ENCODE peak calls at places on chromosome 10, in six cellular contexts. Q is hepatocyte, I is HCT116, B is GM23248, F is neural progenitor cell, Y is SK-N-SH. L is an unnamed sample.

GRCh38 chr10:26810435-26811026 is 50.2 kb downstream of the ABI1 start:
- DNase-seq in Q (no peak), I (no peak), B (no peak), F (no peak), Y (no peak), L (no peak)

GRCh38 chr10:49761789-49762565 is at the start of gene OGDHL:
- DNase-seq in Q (peak; percentile 92), I (peak; percentile 26), B (peak; percentile 68), F (peak; percentile 94), Y (peak; percentile 97), L (peak; percentile 39)

GRCh38 chr10:116263870-116264269 is 9.1 kb downstream of the GFRA1 start:
- DNase-seq in Q (no peak), I (no peak), B (peak; percentile 71), F (no peak), Y (no peak), L (no peak)

GRCh38 chr10:103916901-103917300 is 1.1 kb downstream of the STN1 start:
- DNase-seq in Q (no peak), I (no peak), B (no peak), F (no peak), Y (no peak), L (no peak)

GRCh38 chr10:10803273-10803672 is 214.4 kb upstream of the CELF2 start:
- DNase-seq in Q (no peak), I (no peak), B (peak; percentile 57), F (no peak), Y (no peak), L (no peak)

GRCh38 chr10:14889318-14889717 is 10.7 kb downstream of the SUV39H2 start:
- DNase-seq in Q (no peak), I (no peak), B (peak; percentile 34), F (no peak), Y (peak; percentile 20), L (no peak)

GRCh38 chr10:124081547-124082140 is 11.8 kb downstream of the CHST15 start:
- DNase-seq in Q (no peak), I (no peak), B (no peak), F (no peak), Y (peak; percentile 81), L (no peak)

GRCh38 chr10:14779053-14779649 is 4.5 kb upstream of the FAM107B start:
- DNase-seq in Q (peak; percentile 35), I (no peak), B (peak; percentile 49), F (no peak), Y (no peak), L (no peak)

GRCh38 chr10:90470971-90471370 is 386.9 kb downstream of the HTR7 start:
- DNase-seq in Q (no peak), I (no peak), B (no peak), F (no peak), Y (no peak), L (no peak)

GRCh38 chr10:82252081-82252480 is 377.1 kb downstream of the NRG3 start:
- DNase-seq in Q (no peak), I (no peak), B (no peak), F (no peak), Y (no peak), L (no peak)

GRCh38 chr10:52573347-52573746 is 199.2 kb downstream of the MBL2 start:
- DNase-seq in Q (no peak), I (no peak), B (peak; percentile 61), F (no peak), Y (no peak), L (no peak)

GRCh38 chr10:48658243-48658888 is 26.3 kb upstream of the WDFY4 start:
- DNase-seq in Q (peak; percentile 86), I (peak; percentile 55), B (peak; percentile 77), F (peak; percentile 88), Y (peak; percentile 78), L (peak; percentile 80)

GRCh38 chr10:19983880-19984279 is 167.6 kb downstream of the PLXDC2 start:
- DNase-seq in Q (no peak), I (no peak), B (no peak), F (no peak), Y (no peak), L (no peak)

GRCh38 chr10:19987931-19988330 is 171.7 kb downstream of the PLXDC2 start:
- DNase-seq in Q (no peak), I (no peak), B (no peak), F (peak; percentile 31), Y (no peak), L (no peak)

DNA sequence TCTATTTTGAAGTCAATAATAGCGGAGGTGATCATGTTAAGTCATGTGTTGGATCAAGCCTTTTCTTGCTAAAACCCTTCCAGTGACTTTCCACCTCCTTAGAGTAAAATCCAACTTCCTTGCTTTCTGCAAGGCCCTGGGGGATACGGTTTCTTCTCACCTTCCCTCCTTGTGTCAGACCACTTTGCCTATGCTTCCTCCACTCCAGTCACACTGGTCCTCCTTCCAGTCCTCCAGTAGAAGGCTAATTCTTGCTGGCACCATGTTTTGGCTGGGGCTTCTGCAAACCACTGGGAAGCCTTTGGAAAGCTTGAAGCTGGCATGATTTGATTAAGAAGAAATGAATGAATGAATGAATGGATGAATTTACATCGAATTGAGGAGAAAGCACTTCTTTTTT is 169.5 kb downstream of the PLXDC2 start:
- DNase-seq in Q (no peak), I (no peak), B (no peak), F (no peak), Y (no peak), L (no peak)
- H3K4me2 ChIP-seq in Q (no peak overlapping the region), I (no peak overlapping the region), B (no peak overlapping the region), F (peak overlapping the region; percentile 36), Y (no peak overlapping the region), L (no peak overlapping the region)

GRCh38 chr10:33006342-33006887 is 48.4 kb upstream of the ITGB1 start:
- DNase-seq in Q (no peak), I (no peak), B (peak; percentile 26), F (no peak), Y (no peak), L (no peak)
- H3K4me3 ChIP-seq in Q (no peak overlapping the region), I (peak overlapping the region; percentile 51), B (peak overlapping the region; percentile 71), F (no peak overlapping the region), Y (no peak overlapping the region), L (no peak overlapping the region)

GRCh38 chr10:36464291-36464690 is 661.1 kb upstream of the ANKRD30A start:
- DNase-seq in Q (no peak), I (no peak), B (no peak), F (no peak), Y (no peak), L (no peak)
- TF ChIP-seq EZH2phosphoT487 in Q (no peak), I (no peak), B (no peak), F (no peak), Y (no peak), L (no peak)

GRCh38 chr10:77667426-77668324 is 30.1 kb upstream of the KCNMA1 start:
- DNase-seq in Q (no peak), I (no peak), B (peak; percentile 8), F (no peak), Y (peak; percentile 27), L (no peak)
- H3K4me2 ChIP-seq in Q (no peak overlapping the region), I (no peak overlapping the region), B (no peak overlapping the region), F (no peak overlapping the region), Y (no peak overlapping the region), L (no peak overlapping the region)

DNA sequence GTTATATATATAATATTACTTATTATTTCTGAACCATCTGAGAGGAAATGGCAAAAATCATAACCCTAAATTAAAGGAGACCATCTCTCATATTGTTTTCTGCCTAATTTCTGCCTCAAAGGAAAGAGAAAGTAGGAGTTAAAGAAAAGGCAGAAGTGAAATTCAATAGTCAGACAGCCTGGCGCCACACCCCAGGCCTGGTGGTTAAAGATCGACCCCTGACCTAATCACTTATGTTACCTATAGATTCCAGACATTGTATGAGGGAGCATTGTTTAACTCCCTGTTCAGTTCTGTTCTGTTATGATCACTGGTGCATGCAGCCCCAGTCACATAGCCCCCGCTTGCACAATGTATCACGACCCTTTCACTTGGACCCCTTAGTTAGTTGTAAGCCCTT is 24.9 kb upstream of the CHST3 start:
- DNase-seq in Q (no peak), I (no peak), B (no peak), F (no peak), Y (no peak), L (no peak)
- H3K4me3 ChIP-seq in Q (no peak overlapping the region), I (no peak overlapping the region), B (no peak overlapping the region), F (no peak overlapping the region), Y (no peak overlapping the region), L (no peak overlapping the region)

GRCh38 chr10:128898916-128899195 is 568.2 kb upstream of the MGMT start:
- DNase-seq in Q (no peak), I (no peak), B (no peak), F (no peak), Y (no peak), L (no peak)
- TF ChIP-seq EZH2phosphoT487 in Q (no peak), I (no peak), B (no peak), F (no peak), Y (no peak), L (no peak)

DNA sequence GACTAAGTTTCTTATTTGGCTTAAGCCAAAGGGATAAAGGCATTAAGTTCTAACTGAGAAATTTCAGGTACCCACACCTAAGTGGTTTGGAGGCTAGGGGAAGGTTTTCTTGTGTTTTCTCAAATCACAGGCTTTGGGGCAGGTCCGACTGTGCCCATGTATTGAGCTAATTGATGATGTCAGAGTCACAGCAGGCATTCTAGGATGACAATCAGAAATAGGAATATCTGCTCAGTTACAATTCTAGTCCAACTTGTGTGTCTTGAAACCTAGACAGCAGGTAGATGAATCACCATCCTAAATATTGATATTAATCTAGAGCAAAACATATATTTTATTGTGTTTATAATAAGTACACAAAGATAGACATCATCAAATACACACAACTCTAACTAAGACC is 2.3 kb upstream of the FHIP2A start:
- DNase-seq in Q (no peak), I (no peak), B (no peak), F (no peak), Y (no peak), L (no peak)
- H3K4me2 ChIP-seq in Q (no peak overlapping the region), I (no peak overlapping the region), B (no peak overlapping the region), F (no peak overlapping the region), Y (no peak overlapping the region), L (no peak overlapping the region)

DNA sequence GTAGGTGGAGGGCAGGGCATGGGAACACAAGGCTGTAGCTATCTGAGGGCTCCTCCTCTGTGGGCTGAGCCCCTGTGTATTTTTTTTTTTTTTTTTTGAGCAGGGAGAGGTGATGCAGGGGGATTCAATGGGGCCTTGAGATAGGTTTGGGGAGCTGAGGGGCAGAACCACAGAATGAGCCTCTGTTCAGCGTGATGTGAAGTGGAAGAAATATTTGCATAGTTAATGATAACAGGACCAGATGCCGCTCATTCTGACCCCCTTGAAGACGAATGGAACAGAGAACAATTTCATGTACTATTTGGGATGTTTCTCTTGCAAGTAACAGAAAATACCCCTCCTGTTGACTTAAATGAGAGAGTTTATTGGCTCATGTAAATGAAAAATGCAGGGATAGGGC is 69.7 kb upstream of the EMX2 start:
- DNase-seq in Q (no peak), I (no peak), B (no peak), F (no peak), Y (no peak), L (no peak)
- H3K4me3 ChIP-seq in Q (no peak overlapping the region), I (no peak overlapping the region), B (no peak overlapping the region), F (no peak overlapping the region), Y (no peak overlapping the region), L (no peak overlapping the region)

DNA sequence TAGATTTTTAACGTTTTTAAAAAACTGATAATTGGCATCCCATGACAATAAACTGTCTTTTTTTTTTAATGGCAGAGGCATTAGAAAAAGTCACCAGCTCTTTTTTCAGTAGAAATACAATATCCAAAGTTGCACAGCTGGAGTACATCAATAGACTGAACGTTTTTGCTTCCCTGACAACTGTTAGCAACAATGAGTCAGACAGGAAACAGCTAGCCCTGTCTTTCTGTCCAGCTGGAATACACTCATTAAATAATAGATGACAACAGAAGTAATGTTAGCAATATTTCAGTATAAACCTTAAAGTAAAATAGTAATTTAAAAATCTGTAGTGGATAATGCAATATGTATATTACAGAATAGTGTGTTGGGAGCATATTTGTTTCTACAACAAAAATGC is 173.5 kb downstream of the SLC16A9 start:
- DNase-seq in Q (peak; percentile 32), I (no peak), B (peak; percentile 89), F (no peak), Y (peak; percentile 16), L (no peak)
- TF ChIP-seq EZH2phosphoT487 in Q (no peak), I (no peak), B (no peak), F (no peak), Y (no peak), L (no peak)

L was measured in OCI-LY7.